ENCODE peak calls at places on chromosomes 16 and 17, in five cellular contexts. One of them, this sample, is unnamed.

GRCh38 chr17:31544186-31544585 is 152.7 kb downstream of the RAB11FIP4 start:
- DNase-seq in GM23338: no peak
- DNase-seq in SK-N-MC: no peak
- DNase-seq in GM12878: no peak
- DNase-seq in suprapubic skin: no peak
- DNase-seq in this sample: no peak

GRCh38 chr17:59275618-59276017 is 55.3 kb downstream of the GDPD1 start:
- DNase-seq in GM23338: no peak
- DNase-seq in SK-N-MC: no peak
- DNase-seq in GM12878: no peak
- DNase-seq in suprapubic skin: no peak
- DNase-seq in this sample: no peak

GRCh38 chr17:31541559-31541958 is 150.1 kb downstream of the RAB11FIP4 start:
- DNase-seq in GM23338: peak
- DNase-seq in SK-N-MC: no peak
- DNase-seq in GM12878: no peak
- DNase-seq in suprapubic skin: no peak
- DNase-seq in this sample: no peak

GRCh38 chr16:71474864-71475263 is 12.8 kb upstream of the ZNF23 start:
- DNase-seq in GM23338: no peak
- DNase-seq in SK-N-MC: no peak
- DNase-seq in GM12878: no peak
- DNase-seq in suprapubic skin: no peak
- DNase-seq in this sample: no peak

GRCh38 chr17:79612468-79613194 is 1.8 kb upstream of the RBFOX3 start:
- DNase-seq in GM23338: peak
- DNase-seq in SK-N-MC: no peak
- DNase-seq in GM12878: no peak
- DNase-seq in suprapubic skin: no peak
- DNase-seq in this sample: no peak

GRCh38 chr17:39486242-39486641 is 25.0 kb downstream of the CDK12 start:
- DNase-seq in GM23338: no peak
- DNase-seq in SK-N-MC: no peak
- DNase-seq in GM12878: no peak
- DNase-seq in suprapubic skin: no peak
- DNase-seq in this sample: no peak

GRCh38 chr17:70230883-70231282 is 61.6 kb downstream of the KCNJ2 start:
- DNase-seq in GM23338: no peak
- DNase-seq in SK-N-MC: no peak
- DNase-seq in GM12878: no peak
- DNase-seq in suprapubic skin: no peak
- DNase-seq in this sample: no peak

GRCh38 chr17:8896087-8896486 is 28.6 kb upstream of the PIK3R6 start:
- DNase-seq in GM23338: no peak
- DNase-seq in SK-N-MC: no peak
- DNase-seq in GM12878: no peak
- DNase-seq in suprapubic skin: no peak
- DNase-seq in this sample: no peak

GRCh38 chr16:67393111-67393789 is at the start of gene TPPP3:
- DNase-seq in GM23338: peak
- DNase-seq in SK-N-MC: no peak
- DNase-seq in GM12878: no peak
- DNase-seq in suprapubic skin: peak
- DNase-seq in this sample: peak

GRCh38 chr17:65794572-65794971 is 233.1 kb upstream of the AXIN2 start:
- DNase-seq in GM23338: peak
- DNase-seq in SK-N-MC: no peak
- DNase-seq in GM12878: no peak
- DNase-seq in suprapubic skin: no peak
- DNase-seq in this sample: no peak

GRCh38 chr17:55432358-55433028 is 10.9 kb upstream of the MMD start:
- DNase-seq in GM23338: no peak
- DNase-seq in SK-N-MC: no peak
- DNase-seq in GM12878: no peak
- DNase-seq in suprapubic skin: no peak
- DNase-seq in this sample: no peak

GRCh38 chr17:4492762-4493561 is 5.7 kb upstream of the SPNS2 start:
- DNase-seq in GM23338: peak
- DNase-seq in SK-N-MC: no peak
- DNase-seq in GM12878: no peak
- DNase-seq in suprapubic skin: no peak
- DNase-seq in this sample: no peak

GRCh38 chr17:37671028-37671812 is 28.0 kb upstream of the DDX52 start:
- DNase-seq in GM23338: no peak
- DNase-seq in SK-N-MC: no peak
- DNase-seq in GM12878: no peak
- DNase-seq in suprapubic skin: no peak
- DNase-seq in this sample: no peak

GRCh38 chr16:13483121-13483520 is 436.8 kb upstream of the ERCC4 start:
- DNase-seq in GM23338: no peak
- DNase-seq in SK-N-MC: no peak
- DNase-seq in GM12878: no peak
- DNase-seq in suprapubic skin: no peak
- DNase-seq in this sample: no peak

GRCh38 chr16:86565644-86566511 is 751 bp upstream of the FOXC2 start:
- DNase-seq in GM23338: peak
- DNase-seq in SK-N-MC: no peak
- DNase-seq in GM12878: no peak
- DNase-seq in suprapubic skin: no peak
- DNase-seq in this sample: no peak

GRCh38 chr17:43927101-43927935 is 15.0 kb downstream of the PPY start:
- DNase-seq in GM23338: no peak
- DNase-seq in SK-N-MC: no peak
- DNase-seq in GM12878: no peak
- DNase-seq in suprapubic skin: no peak
- DNase-seq in this sample: no peak

GRCh38 chr17:44362056-44362355 is 1.6 kb downstream of the FAM171A2 start:
- DNase-seq in GM23338: no peak
- DNase-seq in SK-N-MC: no peak
- DNase-seq in GM12878: no peak
- DNase-seq in suprapubic skin: no peak
- DNase-seq in this sample: no peak

GRCh38 chr17:42361781-42362186 is 26.5 kb downstream of the STAT3 start:
- DNase-seq in GM23338: no peak
- DNase-seq in SK-N-MC: no peak
- DNase-seq in GM12878: no peak
- DNase-seq in suprapubic skin: no peak
- DNase-seq in this sample: no peak

GRCh38 chr17:17590883-17591407 is 563 bp downstream of the PEMT start:
- DNase-seq in GM23338: no peak
- DNase-seq in SK-N-MC: no peak
- DNase-seq in GM12878: no peak
- DNase-seq in suprapubic skin: no peak
- DNase-seq in this sample: no peak

GRCh38 chr16:728131-728889 is 1.4 kb downstream of the HAGHL start:
- DNase-seq in GM23338: peak
- DNase-seq in SK-N-MC: no peak
- DNase-seq in GM12878: no peak
- DNase-seq in suprapubic skin: no peak
- DNase-seq in this sample: no peak

GRCh38 chr16:11914759-11915643 is 755 bp downstream of the GSPT1 start:
- DNase-seq in GM23338: peak
- DNase-seq in SK-N-MC: no peak
- DNase-seq in GM12878: no peak
- DNase-seq in suprapubic skin: no peak
- DNase-seq in this sample: no peak

GRCh38 chr17:63516910-63517824 is 6.0 kb upstream of the KCNH6 start:
- DNase-seq in GM23338: no peak
- DNase-seq in SK-N-MC: no peak
- DNase-seq in GM12878: peak
- DNase-seq in suprapubic skin: no peak
- DNase-seq in this sample: no peak

GRCh38 chr17:9115446-9116265 is 94.3 kb downstream of the NTN1 start:
- DNase-seq in GM23338: peak
- DNase-seq in SK-N-MC: no peak
- DNase-seq in GM12878: no peak
- DNase-seq in suprapubic skin: peak
- DNase-seq in this sample: no peak

GRCh38 chr16:58027341-58028167 is 2.0 kb downstream of the MMP15 start:
- DNase-seq in GM23338: peak
- DNase-seq in SK-N-MC: no peak
- DNase-seq in GM12878: no peak
- DNase-seq in suprapubic skin: no peak
- DNase-seq in this sample: no peak

GRCh38 chr17:57877803-57878202 is 28.0 kb upstream of the MRPS23 start:
- DNase-seq in GM23338: no peak
- DNase-seq in SK-N-MC: no peak
- DNase-seq in GM12878: no peak
- DNase-seq in suprapubic skin: no peak
- DNase-seq in this sample: no peak

GRCh38 chr17:50221500-50222480 is 20.4 kb upstream of the COL1A1 start:
- DNase-seq in GM23338: no peak
- DNase-seq in SK-N-MC: no peak
- DNase-seq in GM12878: no peak
- DNase-seq in suprapubic skin: no peak
- DNase-seq in this sample: peak

GRCh38 chr16:88769617-88770458 is 15.2 kb downstream of the PIEZO1 start:
- DNase-seq in GM23338: peak
- DNase-seq in SK-N-MC: no peak
- DNase-seq in GM12878: no peak
- DNase-seq in suprapubic skin: no peak
- DNase-seq in this sample: peak

GRCh38 chr16:88772871-88773811 is 11.9 kb downstream of the PIEZO1 start:
- DNase-seq in GM23338: no peak
- DNase-seq in SK-N-MC: no peak
- DNase-seq in GM12878: no peak
- DNase-seq in suprapubic skin: no peak
- DNase-seq in this sample: no peak

GRCh38 chr16:88768041-88768876 is 16.8 kb downstream of the PIEZO1 start:
- DNase-seq in GM23338: no peak
- DNase-seq in SK-N-MC: no peak
- DNase-seq in GM12878: no peak
- DNase-seq in suprapubic skin: no peak
- DNase-seq in this sample: no peak

GRCh38 chr16:88771294-88771772 is 13.7 kb downstream of the PIEZO1 start:
- DNase-seq in GM23338: no peak
- DNase-seq in SK-N-MC: no peak
- DNase-seq in GM12878: no peak
- DNase-seq in suprapubic skin: no peak
- DNase-seq in this sample: no peak

GRCh38 chr16:88770459-88771293 is 14.3 kb downstream of the PIEZO1 start:
- DNase-seq in GM23338: peak
- DNase-seq in SK-N-MC: no peak
- DNase-seq in GM12878: no peak
- DNase-seq in suprapubic skin: no peak
- DNase-seq in this sample: peak
- TF ChIP-seq POLR2AphosphoS5 in GM23338: peak
- TF ChIP-seq POLR2AphosphoS5 in SK-N-MC: peak
- TF ChIP-seq POLR2AphosphoS5 in GM12878: no peak
- TF ChIP-seq POLR2AphosphoS5 in suprapubic skin: no peak
- TF ChIP-seq POLR2AphosphoS5 in this sample: no peak

GRCh38 chr16:30439720-30440348 is 5.8 kb downstream of the SEPHS2 start:
- DNase-seq in GM23338: no peak
- DNase-seq in SK-N-MC: no peak
- DNase-seq in GM12878: no peak
- DNase-seq in suprapubic skin: no peak
- DNase-seq in this sample: no peak
- H3K27ac ChIP-seq in GM23338: no peak
- H3K27ac ChIP-seq in SK-N-MC: no peak
- H3K27ac ChIP-seq in GM12878: no peak
- H3K27ac ChIP-seq in suprapubic skin: no peak
- H3K27ac ChIP-seq in this sample: no peak

GRCh38 chr16:20866792-20867191 is 33.4 kb downstream of the DCUN1D3 start:
- DNase-seq in GM23338: no peak
- DNase-seq in SK-N-MC: no peak
- DNase-seq in GM12878: no peak
- DNase-seq in suprapubic skin: no peak
- DNase-seq in this sample: no peak

GRCh38 chr16:20870122-20870521 is 30.0 kb downstream of the DCUN1D3 start:
- DNase-seq in GM23338: no peak
- DNase-seq in SK-N-MC: no peak
- DNase-seq in GM12878: no peak
- DNase-seq in suprapubic skin: no peak
- DNase-seq in this sample: no peak

GRCh38 chr16:20867585-20867984 is 32.6 kb downstream of the DCUN1D3 start:
- DNase-seq in GM23338: no peak
- DNase-seq in SK-N-MC: no peak
- DNase-seq in GM12878: no peak
- DNase-seq in suprapubic skin: no peak
- DNase-seq in this sample: no peak

GRCh38 chr16:20871258-20871657 is 28.9 kb downstream of the DCUN1D3 start:
- DNase-seq in GM23338: no peak
- DNase-seq in SK-N-MC: no peak
- DNase-seq in GM12878: no peak
- DNase-seq in suprapubic skin: no peak
- DNase-seq in this sample: no peak

GRCh38 chr16:20868890-20869289 is 31.3 kb downstream of the DCUN1D3 start:
- DNase-seq in GM23338: no peak
- DNase-seq in SK-N-MC: no peak
- DNase-seq in GM12878: no peak
- DNase-seq in suprapubic skin: peak
- DNase-seq in this sample: no peak
- TF ChIP-seq POLR2AphosphoS5 in GM23338: no peak
- TF ChIP-seq POLR2AphosphoS5 in SK-N-MC: no peak
- TF ChIP-seq POLR2AphosphoS5 in GM12878: no peak
- TF ChIP-seq POLR2AphosphoS5 in suprapubic skin: no peak
- TF ChIP-seq POLR2AphosphoS5 in this sample: peak

DNA sequence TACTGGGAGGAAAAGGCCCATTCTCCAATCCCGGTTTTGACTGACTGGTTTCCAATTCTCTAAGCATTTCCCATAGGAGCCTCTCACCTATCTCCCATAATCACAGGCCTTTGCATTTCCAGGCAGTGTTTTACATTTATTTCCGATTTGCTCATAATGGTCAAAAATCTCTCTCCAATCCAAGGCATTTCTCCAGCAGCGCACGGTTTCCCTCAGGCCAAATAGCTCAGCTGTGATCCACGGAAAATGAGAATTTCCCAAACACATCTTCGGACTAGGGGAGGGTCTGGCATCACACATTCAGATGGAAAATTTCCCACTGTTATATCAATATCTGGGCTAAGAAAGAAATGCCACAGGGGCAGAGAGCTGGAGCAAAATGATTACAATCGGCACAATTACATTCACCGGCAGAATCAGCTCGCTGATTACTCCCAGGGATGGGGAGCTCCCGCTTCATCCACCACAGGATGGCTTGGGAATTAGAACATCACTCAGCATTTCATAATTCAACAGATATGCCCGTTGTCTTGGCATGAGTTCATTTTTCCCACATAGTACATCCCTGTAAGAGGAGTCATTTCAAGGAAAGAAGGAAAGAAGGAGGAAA is 6.7 kb downstream of the PIPOX start:
- DNase-seq in GM23338: no peak
- DNase-seq in SK-N-MC: no peak
- DNase-seq in GM12878: no peak
- DNase-seq in suprapubic skin: no peak
- DNase-seq in this sample: no peak
- H3K27ac ChIP-seq in GM23338: no peak
- H3K27ac ChIP-seq in SK-N-MC: no peak
- H3K27ac ChIP-seq in GM12878: no peak
- H3K27ac ChIP-seq in suprapubic skin: no peak
- H3K27ac ChIP-seq in this sample: no peak

GRCh38 chr16:74305286-74305685 is 8.7 kb downstream of the PSMD7 start:
- DNase-seq in GM23338: no peak
- DNase-seq in SK-N-MC: no peak
- DNase-seq in GM12878: no peak
- DNase-seq in suprapubic skin: peak
- DNase-seq in this sample: no peak
- TF ChIP-seq POLR2AphosphoS5 in GM23338: peak
- TF ChIP-seq POLR2AphosphoS5 in SK-N-MC: no peak
- TF ChIP-seq POLR2AphosphoS5 in GM12878: no peak
- TF ChIP-seq POLR2AphosphoS5 in suprapubic skin: no peak
- TF ChIP-seq POLR2AphosphoS5 in this sample: no peak